ENCODE peak calls at places on chromosomes 16 and 17, in eight cellular contexts. X is germinal center, N is AG09319, S is lung, Y is testis, I is GM13977, G is iPS DF 6.9, E is NCI-H1092. F is an unnamed sample.

GRCh38 chr17:77442976-77443742 is 302.4 kb downstream of the SEC14L1 start:
- DNase-seq in S (no peak), Y (no peak), X (no peak), G (no peak), N (no peak), E (no peak), I (no peak), F (no peak)

GRCh38 chr16:11256657-11257130 is 690 bp upstream of the SOCS1 start:
- DNase-seq in X (no peak), I (no peak), S (peak; percentile 63), Y (peak; percentile 49), E (no peak), N (no peak), G (no peak), F (no peak)

GRCh38 chr16:49713770-49714169 is 142.1 kb downstream of the ZNF423 start:
- DNase-seq in E (no peak), Y (no peak), G (no peak), N (no peak), X (no peak), I (no peak), S (no peak), F (no peak)

GRCh38 chr17:44909681-44910144 is 5.6 kb downstream of the GFAP start:
- DNase-seq in Y (no peak), S (no peak), X (no peak), I (peak; percentile 15), G (no peak), N (no peak), E (no peak), F (no peak)

GRCh38 chr16:11099672-11100195 is 155.4 kb downstream of the CLEC16A start:
- DNase-seq in Y (no peak), I (no peak), S (no peak), G (no peak), N (no peak), X (peak; percentile 64), E (no peak), F (no peak)

GRCh38 chr17:42421479-42422332 is 1.4 kb downstream of the CAVIN1 start:
- DNase-seq in I (peak; percentile 35), G (no peak), Y (no peak), X (no peak), S (peak; percentile 52), N (no peak), E (no peak), F (no peak)

GRCh38 chr17:41592601-41593305 is 6.1 kb upstream of the KRT14 start:
- DNase-seq in N (no peak), E (no peak), S (no peak), X (no peak), G (no peak), Y (no peak), I (no peak), F (no peak)

GRCh38 chr16:88289549-88290344 is 93.0 kb upstream of the ZNF469 start:
- DNase-seq in E (no peak), S (no peak), X (no peak), I (no peak), Y (no peak), N (no peak), G (no peak), F (no peak)

GRCh38 chr16:79327836-79328235 is 272.7 kb downstream of the MAF start:
- DNase-seq in I (no peak), E (no peak), Y (no peak), X (no peak), N (no peak), G (no peak), S (no peak), F (no peak)

GRCh38 chr17:32596666-32597065 is 109.9 kb downstream of the CDK5R1 start:
- DNase-seq in G (no peak), N (no peak), S (no peak), I (peak; percentile 69), X (no peak), E (no peak), Y (no peak), F (no peak)

GRCh38 chr17:74864866-74865395 is 5.2 kb upstream of the GRIN2C start:
- DNase-seq in S (peak; percentile 75), E (no peak), X (peak; percentile 76), G (no peak), N (peak; percentile 19), Y (peak; percentile 85), I (peak; percentile 89), F (peak; percentile 16)

GRCh38 chr17:77131919-77132318 is 8.8 kb upstream of the SEC14L1 start:
- DNase-seq in N (no peak), Y (no peak), X (no peak), I (no peak), S (no peak), E (no peak), G (no peak), F (no peak)

GRCh38 chr16:8675183-8676159 is 1.1 kb downstream of the ABAT start:
- DNase-seq in E (no peak), X (no peak), S (no peak), I (peak; percentile 50), G (no peak), N (no peak), Y (peak; percentile 41), F (no peak)

GRCh38 chr16:87186440-87186839 is 130.8 kb downstream of the C16orf95 start:
- DNase-seq in Y (no peak), E (no peak), I (no peak), N (no peak), G (no peak), S (no peak), X (no peak), F (no peak)

GRCh38 chr17:74528491-74529199 is 2.6 kb downstream of the CD300LB start:
- DNase-seq in I (peak; percentile 66), Y (peak; percentile 34), S (peak; percentile 58), E (no peak), X (peak; percentile 31), N (no peak), G (no peak), F (no peak)

GRCh38 chr16:66159987-66160386 is 206.5 kb upstream of the CDH5 start:
- DNase-seq in X (no peak), E (no peak), G (no peak), Y (no peak), I (no peak), S (no peak), N (no peak), F (no peak)

GRCh38 chr17:30380643-30381419 is 2.1 kb downstream of the CPD start:
- DNase-seq in N (no peak), I (no peak), Y (no peak), E (no peak), X (no peak), G (no peak), S (no peak), F (no peak)

GRCh38 chr16:2149630-2150417 is 1.4 kb downstream of the RAB26 start:
- DNase-seq in X (no peak), I (no peak), E (no peak), Y (no peak), S (no peak), N (no peak), G (no peak), F (no peak)

GRCh38 chr17:37699285-37699973 is 45.4 kb downstream of the HNF1B start:
- DNase-seq in E (no peak), Y (no peak), I (no peak), N (no peak), X (no peak), G (no peak), S (no peak), F (no peak)

GRCh38 chr17:10117581-10118001 is 80.8 kb downstream of the GAS7 start:
- DNase-seq in S (no peak), Y (no peak), N (no peak), I (peak; percentile 35), G (no peak), X (no peak), E (no peak), F (no peak)

GRCh38 chr16:88790312-88791150 is 5.5 kb upstream of the PIEZO1 start:
- DNase-seq in S (no peak), X (no peak), E (no peak), G (no peak), Y (no peak), I (no peak), N (no peak), F (no peak)

GRCh38 chr17:70624208-70624607 is 454.9 kb downstream of the KCNJ2 start:
- DNase-seq in Y (no peak), E (no peak), X (no peak), S (no peak), G (no peak), I (no peak), N (no peak), F (no peak)

GRCh38 chr17:81420769-81421462 is 25.7 kb downstream of the BAHCC1 start:
- DNase-seq in N (no peak), Y (no peak), G (no peak), X (no peak), I (no peak), S (no peak), E (no peak), F (peak; percentile 22)

GRCh38 chr17:78973196-78973595 is 6.5 kb downstream of the LGALS3BP start:
- DNase-seq in G (no peak), I (no peak), N (no peak), X (no peak), Y (no peak), S (no peak), E (no peak), F (no peak)

GRCh38 chr16:57981636-57982035 is 10.7 kb upstream of the CNGB1 start:
- DNase-seq in I (no peak), X (no peak), G (no peak), S (no peak), N (no peak), E (no peak), Y (no peak), F (no peak)

GRCh38 chr17:63066158-63066808 is 100.2 kb downstream of the TANC2 start:
- DNase-seq in Y (no peak), G (no peak), N (no peak), E (no peak), S (no peak), I (no peak), X (no peak), F (no peak)

GRCh38 chr16:51268237-51268636 is 117.2 kb upstream of the SALL1 start:
- DNase-seq in I (no peak), Y (no peak), E (no peak), S (no peak), N (no peak), X (no peak), G (no peak), F (no peak)

GRCh38 chr17:79422236-79422635 is 188.6 kb downstream of the RBFOX3 start:
- DNase-seq in N (no peak), X (no peak), S (no peak), G (no peak), Y (no peak), I (no peak), E (no peak), F (no peak)

GRCh38 chr17:78396436-78397335 is 18.2 kb downstream of the PGS1 start:
- DNase-seq in X (no peak), E (no peak), Y (no peak), I (no peak), S (peak; percentile 55), N (no peak), G (no peak), F (peak; percentile 30)

GRCh38 chr16:84121007-84121406 is 4.3 kb upstream of the MBTPS1 start:
- DNase-seq in G (no peak), Y (no peak), X (no peak), N (no peak), E (no peak), S (no peak), I (no peak), F (no peak)

GRCh38 chr16:76532188-76532973 is 255.2 kb downstream of the CNTNAP4 start:
- DNase-seq in I (no peak), Y (no peak), S (no peak), X (no peak), N (no peak), E (no peak), G (no peak), F (no peak)

GRCh38 chr16:88282221-88283041 is 100.3 kb upstream of the ZNF469 start:
- DNase-seq in X (no peak), Y (no peak), G (no peak), E (no peak), S (no peak), N (no peak), I (no peak), F (no peak)

GRCh38 chr16:75074920-75075687 is 41.5 kb downstream of the LDHD start:
- DNase-seq in G (no peak), I (peak; percentile 70), E (no peak), Y (no peak), X (peak; percentile 80), N (no peak), S (peak; percentile 33), F (no peak)

GRCh38 chr17:66383353-66383752 is 80.9 kb downstream of the PRKCA start:
- DNase-seq in E (no peak), I (no peak), S (no peak), N (peak; percentile 75), Y (no peak), G (no peak), X (no peak), F (no peak)

F was measured in NCI-H2029.